ENCODE peak calls at places on chromosome 9, in five cellular contexts. W is mesenchymal stem cell, S is H1, R is mesendoderm, V is IMR-90. H is an unnamed sample.

GRCh38 chr9:135701067-135701967 is 668 bp upstream of the KCNT1 start:
- DNase-seq in S (no peak), R (no peak), V (no peak), W (no peak), H (no peak)

GRCh38 chr9:77514886-77515711 is 133.0 kb downstream of the GNA14 start:
- DNase-seq in S (no peak), R (no peak), V (no peak), W (peak), H (no peak)

GRCh38 chr9:78298046-78298511 is 1.2 kb downstream of the PSAT1 start:
- DNase-seq in V (no peak), W (no peak), R (peak), S (no peak), H (no peak)

GRCh38 chr9:93020785-93021670 is 37.5 kb upstream of the SUSD3 start:
- DNase-seq in S (no peak), W (no peak), V (no peak), R (no peak), H (no peak)

GRCh38 chr9:123120131-123120530 is 86.7 kb downstream of the GPR21 start:
- DNase-seq in V (no peak), R (no peak), S (no peak), W (no peak), H (peak)

GRCh38 chr9:80885894-80886293 is 803.5 kb downstream of the TLE1 start:
- DNase-seq in S (peak), V (no peak), R (peak), W (no peak), H (no peak)

GRCh38 chr9:20835364-20836286 is 151.6 kb downstream of the FOCAD start:
- DNase-seq in V (peak), S (no peak), W (peak), R (peak), H (no peak)

GRCh38 chr9:108056805-108057386 is 567.3 kb upstream of the KLF4 start:
- DNase-seq in W (peak), R (no peak), S (no peak), V (peak), H (no peak)

GRCh38 chr9:106954562-106954961 is 91.6 kb downstream of the ZNF462 start:
- DNase-seq in S (no peak), V (no peak), R (no peak), W (peak), H (no peak)

GRCh38 chr9:38296853-38297252 is 95.6 kb upstream of the ALDH1B1 start:
- DNase-seq in V (no peak), R (no peak), S (no peak), W (no peak), H (no peak)

GRCh38 chr9:87062706-87063105 is 115.4 kb upstream of the GAS1 start:
- DNase-seq in V (no peak), S (no peak), W (no peak), R (no peak), H (no peak)

GRCh38 chr9:136133191-136133958 is 14.7 kb upstream of the TMEM250 start:
- DNase-seq in V (no peak), S (no peak), W (peak), R (peak), H (peak)

GRCh38 chr9:14189578-14189977 is 124.4 kb downstream of the NFIB start:
- DNase-seq in W (no peak), S (no peak), R (no peak), V (no peak), H (no peak)

GRCh38 chr9:120475341-120475740 is 104.6 kb downstream of the CDK5RAP2 start:
- DNase-seq in V (peak), S (no peak), R (no peak), W (no peak), H (no peak)

GRCh38 chr9:137348781-137349470 is 46.9 kb upstream of the NRARP start:
- DNase-seq in V (no peak), R (no peak), W (no peak), S (no peak), H (no peak)

GRCh38 chr9:15423328-15423985 is 781 bp downstream of the SNAPC3 start:
- DNase-seq in S (no peak), W (peak), R (peak), V (peak), H (no peak)

GRCh38 chr9:36136894-36137391 is 410 bp downstream of the GLIPR2 start:
- DNase-seq in V (no peak), W (no peak), S (no peak), R (peak), H (no peak)

GRCh38 chr9:123354806-123355508 is 1.0 kb upstream of the CRB2 start:
- DNase-seq in V (no peak), S (no peak), W (peak), R (peak), H (no peak)

GRCh38 chr9:107782381-107782780 is 292.8 kb upstream of the KLF4 start:
- DNase-seq in S (no peak), V (peak), R (no peak), W (peak), H (no peak)

GRCh38 chr9:77546391-77546790 is 101.7 kb downstream of the GNA14 start:
- DNase-seq in R (peak), S (no peak), V (no peak), W (no peak), H (no peak)

GRCh38 chr9:127356906-127357305 is 40.1 kb upstream of the SLC2A8 start:
- DNase-seq in W (no peak), V (no peak), S (no peak), R (no peak), H (no peak)

GRCh38 chr9:127360829-127361228 is 36.1 kb upstream of the SLC2A8 start:
- DNase-seq in S (peak), R (peak), V (peak), W (peak), H (no peak)

GRCh38 chr9:127360205-127360604 is 36.8 kb upstream of the SLC2A8 start:
- DNase-seq in R (no peak), V (no peak), W (no peak), S (no peak), H (no peak)

GRCh38 chr9:127358770-127359169 is 38.2 kb upstream of the SLC2A8 start:
- DNase-seq in W (no peak), V (no peak), R (no peak), S (no peak), H (no peak)

GRCh38 chr9:127358023-127358535 is 38.9 kb upstream of the SLC2A8 start:
- DNase-seq in V (no peak), S (no peak), W (no peak), R (no peak), H (no peak)
- H2BK5ac ChIP-seq in V (no peak), S (no peak), W (no peak), R (no peak), H (no peak)

DNA sequence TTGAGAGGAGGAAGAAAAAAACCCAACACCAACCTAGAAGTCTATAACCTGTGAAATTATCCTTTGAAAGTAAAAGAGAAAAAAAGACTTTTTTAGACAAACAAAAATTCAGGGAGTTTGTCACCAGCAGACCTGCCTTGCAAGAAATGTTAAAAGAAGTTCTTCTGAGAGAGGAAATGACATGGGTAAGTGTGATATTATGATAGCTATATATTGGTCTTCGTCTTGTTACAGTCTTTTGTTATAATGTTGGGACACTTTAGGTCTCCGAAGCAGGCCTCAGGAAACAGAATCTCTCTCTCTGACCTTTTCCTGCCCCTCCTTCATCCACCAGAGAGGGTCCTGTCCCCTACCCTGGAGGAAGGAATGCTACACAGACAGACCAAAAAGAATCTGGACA is 16.6 kb upstream of the MLANA start:
- DNase-seq in W (no peak), V (no peak), R (no peak), S (no peak), H (no peak)
- H2BK5ac ChIP-seq in W (no peak), V (no peak), R (no peak), S (no peak), H (no peak)

GRCh38 chr9:129384138-129384886 is 206.3 kb upstream of the IER5L start:
- DNase-seq in S (no peak), R (no peak), V (no peak), W (no peak), H (no peak)

GRCh38 chr9:129384887-129385614 is 207.0 kb upstream of the IER5L start:
- DNase-seq in V (no peak), R (no peak), W (no peak), S (no peak), H (no peak)

GRCh38 chr9:129383005-129383414 is 204.9 kb upstream of the IER5L start:
- DNase-seq in R (peak), W (peak), S (no peak), V (no peak), H (no peak)

GRCh38 chr9:129382281-129383004 is 204.4 kb upstream of the IER5L start:
- DNase-seq in S (no peak), V (no peak), W (no peak), R (no peak), H (no peak)

DNA sequence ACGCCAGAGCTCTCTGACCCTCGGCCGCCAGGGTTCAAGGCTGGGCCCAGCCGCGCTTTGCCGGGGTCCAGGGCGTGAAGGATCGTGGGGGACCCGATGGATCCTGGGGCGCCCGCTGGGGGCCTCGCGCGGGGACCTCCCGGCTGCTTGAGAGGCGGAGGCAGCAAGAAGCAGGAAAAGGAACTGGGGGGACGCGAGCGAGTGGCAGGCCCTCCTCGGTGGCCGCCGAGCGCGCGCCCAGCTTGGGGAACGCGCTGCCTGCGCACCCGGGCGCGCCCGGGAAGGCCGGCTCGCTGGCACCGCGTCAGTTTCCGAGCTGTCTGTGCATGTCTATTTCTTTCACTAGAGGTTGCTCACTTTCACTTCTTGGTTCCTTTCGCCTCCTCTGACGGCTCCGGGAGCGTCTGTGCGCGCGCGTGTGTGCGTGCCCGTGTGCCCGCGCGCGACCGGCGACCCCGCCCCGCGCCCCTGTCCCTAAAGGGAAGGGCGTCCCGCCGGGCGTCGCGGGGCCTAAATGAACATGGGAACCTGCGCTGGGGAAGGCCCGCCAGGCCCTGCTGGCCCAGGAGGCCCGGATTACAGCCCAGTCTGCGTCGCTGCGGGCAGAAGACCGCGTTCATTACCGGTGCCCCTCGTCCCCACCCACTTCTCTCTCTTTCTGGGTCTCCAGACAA is 205.5 kb upstream of the IER5L start:
- DNase-seq in V (peak), S (no peak), W (peak), R (peak), H (peak)
- H2BK5ac ChIP-seq in V (no peak), S (no peak), W (peak), R (no peak), H (peak)

DNA sequence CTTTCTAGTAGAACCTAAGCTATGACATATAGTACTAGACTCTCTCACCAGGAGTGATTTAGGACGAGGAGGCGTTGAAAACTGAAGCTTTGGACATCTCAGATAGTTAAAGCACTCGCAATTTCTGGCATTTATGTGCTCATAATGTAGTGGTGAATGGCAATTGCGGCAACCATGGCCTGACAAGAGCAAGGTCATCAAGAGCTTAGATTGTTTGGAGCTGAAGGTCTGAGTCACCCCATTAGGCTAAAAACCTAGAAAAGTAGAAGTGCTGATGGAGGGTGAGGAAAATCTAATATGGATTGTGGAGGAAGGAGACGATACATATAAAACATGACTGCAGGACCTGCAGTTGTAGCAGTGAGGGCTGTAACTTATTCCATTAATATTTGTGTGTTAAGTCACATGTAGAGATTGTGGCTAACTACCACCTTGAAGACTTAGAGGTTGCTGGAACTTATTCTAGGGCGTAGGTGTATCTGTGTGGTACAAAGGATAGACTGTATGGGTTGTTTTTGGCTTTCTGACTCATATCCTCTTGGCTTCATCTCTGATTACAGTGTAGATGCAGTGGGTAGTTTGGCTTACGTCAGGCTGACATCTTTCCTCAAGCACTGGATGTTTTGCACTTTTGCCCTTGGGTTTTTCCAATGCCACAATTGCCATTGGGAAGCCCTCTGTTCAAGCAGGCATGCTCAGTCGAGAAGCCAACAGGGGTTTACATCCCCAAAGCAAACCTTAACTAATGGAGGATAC is 138.9 kb upstream of the CDKN2B start:
- DNase-seq in V (peak), R (no peak), S (no peak), W (peak), H (no peak)
- H2BK5ac ChIP-seq in V (peak), R (no peak), S (no peak), W (no peak), H (no peak)

GRCh38 chr9:94868462-94868861 is 142.0 kb downstream of the AOPEP start:
- DNase-seq in W (no peak), V (peak), S (no peak), R (no peak), H (no peak)
- H2BK5ac ChIP-seq in W (no peak), V (peak), S (no peak), R (no peak), H (no peak)

GRCh38 chr9:33289936-33290246 is 425 bp upstream of the NFX1 start:
- DNase-seq in R (no peak), S (no peak), V (no peak), W (no peak), H (no peak)
- H2BK5ac ChIP-seq in R (peak), S (peak), V (peak), W (peak), H (no peak)

DNA sequence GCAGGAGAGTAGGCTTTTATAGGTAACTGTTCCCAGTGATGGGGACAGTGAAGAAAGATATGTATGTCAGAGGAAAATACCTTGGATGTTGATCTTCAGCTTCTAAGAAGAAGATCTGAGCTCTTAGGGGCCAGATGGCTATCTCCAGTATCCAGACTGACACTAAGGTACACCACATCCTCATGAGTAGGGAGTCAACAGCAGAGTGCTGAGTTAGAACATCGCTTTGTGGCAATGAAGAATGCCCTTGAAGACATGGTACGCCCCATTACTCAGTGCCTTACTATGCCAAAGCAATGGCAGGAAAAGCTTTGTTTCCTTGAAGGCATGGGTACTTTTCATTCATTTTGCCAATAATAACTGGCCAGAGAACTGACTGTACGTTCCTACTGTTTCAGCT is 263.7 kb downstream of the CEMIP2 start:
- DNase-seq in S (no peak), R (no peak), W (no peak), V (no peak), H (no peak)
- H2BK5ac ChIP-seq in S (no peak), R (no peak), W (no peak), V (no peak), H (no peak)